ENCODE peak calls at places on chromosomes 2 and 18, in nine cellular contexts. Q, P, V, F, C, E, W, B and A are unnamed samples.
A peak's percentile ranks its signal among the peaks of the same experiment; 100 is the strongest.

GRCh38 chr2:229921101-229921891 is 513 bp downstream of the TRIP12 start:
- DNase-seq in Q (peak; percentile 91), P (peak; percentile 80), V (peak; percentile 42), F (peak; percentile 80), C (peak; percentile 67), E (peak; percentile 50), W (peak; percentile 59), B (peak; percentile 68), A (peak; percentile 74)

GRCh38 chr2:152519581-152519952 is 184.6 kb downstream of the FMNL2 start:
- DNase-seq in Q (no peak), P (no peak), V (no peak), F (no peak), C (no peak), E (no peak), W (no peak), B (no peak), A (no peak)

GRCh38 chr2:197088694-197089093 is 162.2 kb upstream of the PGAP1 start:
- DNase-seq in Q (no peak), P (no peak), V (peak; percentile 86), F (no peak), C (no peak), E (peak; percentile 76), W (no peak), B (peak; percentile 51), A (no peak)

GRCh38 chr18:46946656-46947282 is 29.4 kb downstream of the KATNAL2 start:
- DNase-seq in Q (peak; percentile 86), P (peak; percentile 77), V (peak; percentile 91), F (peak; percentile 73), C (peak; percentile 89), E (peak; percentile 63), W (peak; percentile 82), B (peak; percentile 79), A (peak; percentile 76)

GRCh38 chr2:109321570-109321969 is 192.6 kb downstream of the SH3RF3 start:
- DNase-seq in Q (no peak), P (no peak), V (no peak), F (no peak), C (no peak), E (peak; percentile 49), W (peak; percentile 39), B (peak; percentile 85), A (no peak)

GRCh38 chr2:33178209-33178608 is 231.5 kb downstream of the LTBP1 start:
- DNase-seq in Q (no peak), P (no peak), V (no peak), F (no peak), C (no peak), E (no peak), W (no peak), B (no peak), A (no peak)

GRCh38 chr2:227153307-227153706 is 10.7 kb downstream of the COL4A4 start:
- DNase-seq in Q (no peak), P (no peak), V (no peak), F (no peak), C (peak; percentile 56), E (peak; percentile 38), W (no peak), B (no peak), A (no peak)

GRCh38 chr2:240182966-240183365 is 42.5 kb upstream of the OTOS start:
- DNase-seq in Q (peak; percentile 47), P (no peak), V (no peak), F (no peak), C (no peak), E (no peak), W (no peak), B (no peak), A (no peak)

GRCh38 chr2:200787351-200788128 is 24.2 kb upstream of the BZW1 start:
- DNase-seq in Q (no peak), P (no peak), V (peak; percentile 95), F (no peak), C (peak; percentile 54), E (peak; percentile 97), W (peak; percentile 94), B (peak; percentile 98), A (peak; percentile 36)

GRCh38 chr2:207202645-207203044 is 36.9 kb upstream of the KLF7 start:
- DNase-seq in Q (no peak), P (peak; percentile 17), V (peak; percentile 55), F (no peak), C (no peak), E (peak; percentile 62), W (peak; percentile 26), B (peak; percentile 50), A (peak; percentile 22)

GRCh38 chr2:134714228-134714627 is 4.6 kb downstream of the TMEM163 start:
- DNase-seq in Q (no peak), P (no peak), V (no peak), F (no peak), C (no peak), E (no peak), W (no peak), B (no peak), A (peak; percentile 33)

GRCh38 chr18:8601277-8602032 is 7.8 kb upstream of the RAB12 start:
- DNase-seq in Q (no peak), P (no peak), V (no peak), F (no peak), C (no peak), E (no peak), W (no peak), B (no peak), A (no peak)

GRCh38 chr2:128784626-128785306 is 466.1 kb upstream of the HS6ST1 start:
- DNase-seq in Q (peak; percentile 51), P (no peak), V (no peak), F (no peak), C (no peak), E (no peak), W (no peak), B (no peak), A (no peak)

GRCh38 chr18:39692367-39693011 is 2126.9 kb upstream of the CELF4 start:
- DNase-seq in Q (no peak), P (no peak), V (no peak), F (no peak), C (no peak), E (no peak), W (no peak), B (no peak), A (no peak)
- TF ChIP-seq CTCF in Q (no peak), P (no peak), V (no peak), F (no peak), C (no peak), E (no peak), W (no peak), B (no peak), A (no peak)

GRCh38 chr2:23806201-23806600 is 120.7 kb downstream of the ATAD2B start:
- DNase-seq in Q (no peak), P (no peak), V (no peak), F (no peak), C (no peak), E (no peak), W (no peak), B (no peak), A (no peak)

GRCh38 chr2:23806665-23807064 is 120.3 kb downstream of the ATAD2B start:
- DNase-seq in Q (no peak), P (no peak), V (no peak), F (no peak), C (no peak), E (no peak), W (no peak), B (no peak), A (no peak)

GRCh38 chr2:23801396-23801795 is 125.5 kb downstream of the ATAD2B start:
- DNase-seq in Q (no peak), P (no peak), V (no peak), F (no peak), C (no peak), E (peak; percentile 72), W (peak; percentile 36), B (peak; percentile 57), A (no peak)

GRCh38 chr2:23803275-23803964 is 123.5 kb downstream of the ATAD2B start:
- DNase-seq in Q (no peak), P (no peak), V (peak; percentile 74), F (no peak), C (no peak), E (peak; percentile 86), W (peak; percentile 38), B (peak; percentile 42), A (no peak)

DNA sequence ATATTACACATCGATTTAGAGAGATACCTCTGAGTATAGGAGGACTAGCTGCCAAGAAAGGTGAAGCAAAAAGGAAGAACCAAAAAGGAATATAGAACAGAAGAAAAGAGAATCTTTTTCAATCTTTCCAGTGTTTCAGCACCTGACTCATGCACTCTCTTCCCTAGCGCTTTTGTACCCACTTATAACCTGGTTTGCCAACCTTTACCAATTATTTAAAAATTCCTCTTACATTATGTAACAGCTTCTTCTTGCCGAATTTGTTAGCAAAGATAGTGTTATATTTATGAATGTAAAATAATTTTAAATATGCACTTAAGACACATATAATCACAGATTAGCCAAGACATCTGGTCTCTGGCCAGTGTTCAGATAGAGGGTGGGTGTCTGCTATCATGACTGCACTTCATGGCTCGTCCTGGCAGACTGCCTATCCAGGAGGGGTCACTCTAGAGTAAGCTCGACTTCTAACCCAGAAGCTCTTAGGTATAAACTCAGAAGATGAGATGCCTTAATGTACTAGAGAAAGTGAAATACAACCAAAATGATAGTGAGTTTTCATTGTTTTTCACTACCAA is 122.9 kb downstream of the ATAD2B start:
- DNase-seq in Q (peak; percentile 71), P (no peak), V (peak; percentile 25), F (no peak), C (peak; percentile 57), E (peak; percentile 61), W (peak; percentile 4), B (peak; percentile 48), A (peak; percentile 23)
- TF ChIP-seq CTCF in Q (peak; percentile 28), P (no peak), V (peak; percentile 26), F (no peak), C (no peak), E (peak; percentile 35), W (no peak), B (peak; percentile 33), A (no peak)

DNA sequence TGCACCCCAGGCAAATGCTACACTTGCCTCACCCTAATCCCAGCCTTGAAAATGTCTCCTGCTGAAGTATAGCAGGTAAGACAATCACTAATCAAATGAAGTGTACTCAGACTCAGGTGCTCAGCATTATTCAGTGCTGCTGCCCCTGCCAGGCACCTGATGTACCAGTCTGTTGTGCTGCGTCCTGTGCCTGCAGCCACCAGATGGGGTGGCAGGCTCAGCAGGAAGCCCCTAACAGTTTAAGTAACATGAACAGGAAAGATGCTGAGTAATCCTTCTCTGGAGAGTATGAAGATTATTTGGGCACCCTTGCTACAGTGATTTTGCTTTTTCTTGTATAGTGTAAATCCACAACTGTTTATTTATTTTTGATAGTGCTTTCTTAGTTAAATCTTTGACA is 69.1 kb downstream of the TACR1 start:
- DNase-seq in Q (no peak), P (no peak), V (no peak), F (no peak), C (no peak), E (no peak), W (no peak), B (no peak), A (peak; percentile 26)
- TF ChIP-seq CTCF in Q (peak; percentile 33), P (no peak), V (peak; percentile 4), F (no peak), C (no peak), E (no peak), W (no peak), B (no peak), A (no peak)

DNA sequence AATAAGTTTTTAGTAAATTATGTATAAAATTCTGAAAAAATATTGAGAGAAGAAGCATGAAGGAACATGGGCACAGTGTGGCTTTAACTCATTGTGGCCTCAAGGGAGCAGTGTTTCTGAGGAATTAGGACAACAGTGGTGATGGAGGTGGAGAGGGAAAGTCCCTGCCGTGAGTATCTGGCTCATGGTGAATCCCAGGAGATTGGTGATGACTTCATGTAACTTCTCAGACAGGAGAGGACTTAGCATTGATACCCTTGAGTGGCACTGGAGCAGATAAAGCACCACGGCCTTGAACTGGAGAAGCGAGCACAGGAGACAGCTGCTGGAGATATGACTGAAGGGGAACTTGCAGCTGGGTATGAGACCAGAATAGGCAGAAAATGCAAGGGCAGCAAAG is 35.0 kb upstream of the LRP1B start:
- DNase-seq in Q (no peak), P (no peak), V (peak; percentile 65), F (peak; percentile 30), C (peak; percentile 27), E (peak; percentile 1), W (no peak), B (peak; percentile 38), A (peak; percentile 2)
- TF ChIP-seq CTCF in Q (peak; percentile 8), P (no peak), V (peak; percentile 65), F (peak; percentile 16), C (no peak), E (peak; percentile 7), W (peak; percentile 44), B (peak; percentile 53), A (no peak)